ENCODE peak calls at places on chromosomes 5 and 9, in seven cellular contexts. A is anterior cingulate cortex, R is cardiac muscle cell, N is choroid plexus epithelial cell, W is AG08395, I is substantia nigra, F is NCI-H2081 treated with DMSO at 0.1 percent for 48 hours. B is an unnamed sample.

GRCh38 chr9:131423171-131423581 is 29.3 kb downstream of the PRRC2B start:
- DNase-seq in R (no peak), W (peak; percentile 82), F (no peak), N (peak; percentile 94), I (peak; percentile 74), A (no peak), B (peak; percentile 94)

GRCh38 chr5:114782217-114782616 is 387.5 kb downstream of the TRIM36 start:
- DNase-seq in W (no peak), R (no peak), A (peak; percentile 7), I (peak; percentile 74), F (no peak), N (no peak), B (no peak)

GRCh38 chr9:97840521-97840920 is 12.5 kb upstream of the FOXE1 start:
- DNase-seq in N (no peak), W (no peak), A (no peak), F (no peak), I (no peak), R (no peak), B (peak; percentile 43)

GRCh38 chr5:133466551-133467324 is 145.6 kb downstream of the FSTL4 start:
- DNase-seq in N (no peak), F (no peak), A (no peak), W (no peak), R (no peak), I (no peak), B (no peak)

GRCh38 chr5:43017438-43017820 is 22.7 kb downstream of the ANXA2R start:
- DNase-seq in I (no peak), R (peak; percentile 45), F (no peak), W (no peak), A (no peak), N (peak; percentile 51), B (no peak)

GRCh38 chr5:1889321-1890065 is 6.8 kb upstream of the IRX4 start:
- DNase-seq in W (no peak), F (no peak), I (no peak), R (no peak), N (no peak), A (no peak), B (no peak)

GRCh38 chr5:35644543-35644942 is 26.9 kb downstream of the SPEF2 start:
- DNase-seq in I (no peak), F (no peak), N (peak; percentile 15), R (no peak), W (no peak), A (no peak), B (no peak)

GRCh38 chr5:175893466-175893865 is 22.1 kb downstream of the CPLX2 start:
- DNase-seq in I (no peak), W (no peak), N (no peak), A (no peak), R (no peak), F (no peak), B (no peak)

GRCh38 chr9:81690251-81690851 is 1.0 kb upstream of the TLE1 start:
- DNase-seq in N (no peak), F (no peak), W (no peak), A (no peak), R (no peak), I (no peak), B (peak; percentile 39)

B was measured in astrocyte of the hippocampus.